ENCODE peak calls at places on chromosomes 12 and 14, in five cellular contexts. One of them, this sample, is unnamed.
A peak's percentile ranks its signal among the peaks of the same experiment; 100 is the strongest.

GRCh38 chr12:546265-546919 is 86.7 kb downstream of the B4GALNT3 start:
- DNase-seq in AG10803: no peak
- DNase-seq in colonic mucosa: no peak
- DNase-seq in fibroblast of pulmonary artery: no peak
- DNase-seq in NB4: peak; percentile 43
- DNase-seq in this sample: no peak

GRCh38 chr12:109864916-109865315 is 15.4 kb downstream of the GLTP start:
- DNase-seq in AG10803: no peak
- DNase-seq in NB4: no peak
- DNase-seq in fibroblast of pulmonary artery: no peak
- DNase-seq in colonic mucosa: no peak
- DNase-seq in this sample: no peak

GRCh38 chr12:109999983-110000505 is 814 bp downstream of the ANKRD13A start:
- DNase-seq in AG10803: peak; percentile 67
- DNase-seq in colonic mucosa: no peak
- DNase-seq in NB4: peak; percentile 53
- DNase-seq in fibroblast of pulmonary artery: peak; percentile 48
- DNase-seq in this sample: peak; percentile 16

GRCh38 chr14:64549805-64550538 is at the start of gene PPP1R36:
- DNase-seq in AG10803: peak; percentile 39
- DNase-seq in colonic mucosa: peak; percentile 77
- DNase-seq in NB4: peak; percentile 74
- DNase-seq in fibroblast of pulmonary artery: no peak
- DNase-seq in this sample: peak; percentile 38

GRCh38 chr12:69354561-69355187 is 4.9 kb upstream of the YEATS4 start:
- DNase-seq in NB4: no peak
- DNase-seq in fibroblast of pulmonary artery: no peak
- DNase-seq in AG10803: no peak
- DNase-seq in colonic mucosa: no peak
- DNase-seq in this sample: no peak

GRCh38 chr12:24615967-24616411 is 332.9 kb downstream of the BCAT1 start:
- DNase-seq in colonic mucosa: no peak
- DNase-seq in fibroblast of pulmonary artery: peak; percentile 82
- DNase-seq in NB4: no peak
- DNase-seq in AG10803: no peak
- DNase-seq in this sample: no peak

GRCh38 chr12:14514946-14515345 is 52.7 kb downstream of the PLBD1 start:
- DNase-seq in AG10803: peak; percentile 13
- DNase-seq in fibroblast of pulmonary artery: peak; percentile 11
- DNase-seq in colonic mucosa: no peak
- DNase-seq in NB4: no peak
- DNase-seq in this sample: no peak

GRCh38 chr12:66620703-66621102 is 58.2 kb downstream of the GRIP1 start:
- DNase-seq in fibroblast of pulmonary artery: no peak
- DNase-seq in NB4: peak; percentile 9
- DNase-seq in AG10803: peak; percentile 11
- DNase-seq in colonic mucosa: no peak
- DNase-seq in this sample: no peak

GRCh38 chr14:100376751-100377171 is 53.6 kb downstream of the SLC25A47 start:
- DNase-seq in fibroblast of pulmonary artery: no peak
- DNase-seq in AG10803: peak; percentile 29
- DNase-seq in colonic mucosa: no peak
- DNase-seq in NB4: peak; percentile 25
- DNase-seq in this sample: peak; percentile 53

DNA sequence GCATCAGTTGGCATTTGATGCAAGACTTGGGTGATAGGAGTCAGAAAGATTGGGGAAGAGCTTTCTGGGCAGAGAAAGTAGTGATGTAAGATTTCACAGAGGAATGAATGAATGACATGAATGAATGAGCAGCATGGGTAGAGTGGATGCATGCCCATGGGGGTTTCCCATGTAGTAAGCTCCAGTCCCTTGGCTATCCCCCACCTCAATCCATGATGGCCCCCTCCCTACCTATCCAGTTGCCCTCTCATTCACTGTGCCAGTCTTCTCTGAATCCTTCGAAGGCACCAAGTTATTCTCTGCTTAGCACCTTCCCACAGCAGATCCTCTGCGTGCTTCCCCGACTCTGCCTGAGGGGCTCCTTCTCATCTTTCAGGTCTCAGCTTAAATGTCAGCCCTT is 32.0 kb downstream of the ERH start:
- DNase-seq in fibroblast of pulmonary artery: no peak
- DNase-seq in AG10803: no peak
- DNase-seq in colonic mucosa: no peak
- DNase-seq in NB4: no peak
- DNase-seq in this sample: no peak
- TF ChIP-seq CTCF in fibroblast of pulmonary artery: no peak
- TF ChIP-seq CTCF in AG10803: no peak
- TF ChIP-seq CTCF in colonic mucosa: no peak
- TF ChIP-seq CTCF in NB4: no peak
- TF ChIP-seq CTCF in this sample: no peak

GRCh38 chr12:40843495-40843894 is 151.3 kb downstream of the CNTN1 start:
- DNase-seq in AG10803: no peak
- DNase-seq in NB4: no peak
- DNase-seq in colonic mucosa: no peak
- DNase-seq in fibroblast of pulmonary artery: no peak
- DNase-seq in this sample: no peak

GRCh38 chr12:40833818-40834217 is 141.6 kb downstream of the CNTN1 start:
- DNase-seq in AG10803: no peak
- DNase-seq in fibroblast of pulmonary artery: no peak
- DNase-seq in colonic mucosa: no peak
- DNase-seq in NB4: no peak
- DNase-seq in this sample: no peak

GRCh38 chr12:40834321-40834720 is 142.1 kb downstream of the CNTN1 start:
- DNase-seq in colonic mucosa: no peak
- DNase-seq in AG10803: no peak
- DNase-seq in fibroblast of pulmonary artery: no peak
- DNase-seq in NB4: no peak
- DNase-seq in this sample: no peak

GRCh38 chr12:40832668-40833067 is 140.4 kb downstream of the CNTN1 start:
- DNase-seq in colonic mucosa: no peak
- DNase-seq in fibroblast of pulmonary artery: no peak
- DNase-seq in NB4: no peak
- DNase-seq in AG10803: no peak
- DNase-seq in this sample: no peak

GRCh38 chr12:40837891-40838424 is 145.7 kb downstream of the CNTN1 start:
- DNase-seq in NB4: no peak
- DNase-seq in fibroblast of pulmonary artery: no peak
- DNase-seq in AG10803: no peak
- DNase-seq in colonic mucosa: no peak
- DNase-seq in this sample: no peak
- TF ChIP-seq CTCF in NB4: no peak
- TF ChIP-seq CTCF in fibroblast of pulmonary artery: no peak
- TF ChIP-seq CTCF in AG10803: no peak
- TF ChIP-seq CTCF in colonic mucosa: no peak
- TF ChIP-seq CTCF in this sample: no peak

GRCh38 chr14:87205811-87206210 is 787.2 kb downstream of the GALC start:
- DNase-seq in NB4: no peak
- DNase-seq in AG10803: no peak
- DNase-seq in colonic mucosa: no peak
- DNase-seq in fibroblast of pulmonary artery: no peak
- DNase-seq in this sample: no peak
- TF ChIP-seq CTCF in NB4: no peak
- TF ChIP-seq CTCF in AG10803: no peak
- TF ChIP-seq CTCF in colonic mucosa: no peak
- TF ChIP-seq CTCF in fibroblast of pulmonary artery: no peak
- TF ChIP-seq CTCF in this sample: no peak

GRCh38 chr14:79584679-79585078 is 626.6 kb downstream of the DIO2 start:
- DNase-seq in fibroblast of pulmonary artery: peak; percentile 83
- DNase-seq in AG10803: peak; percentile 76
- DNase-seq in NB4: no peak
- DNase-seq in colonic mucosa: no peak
- DNase-seq in this sample: peak; percentile 1

GRCh38 chr14:79585845-79586244 is 625.5 kb downstream of the DIO2 start:
- DNase-seq in NB4: no peak
- DNase-seq in colonic mucosa: no peak
- DNase-seq in fibroblast of pulmonary artery: peak; percentile 56
- DNase-seq in AG10803: peak; percentile 44
- DNase-seq in this sample: no peak

GRCh38 chr14:79586401-79586800 is 624.9 kb downstream of the DIO2 start:
- DNase-seq in colonic mucosa: no peak
- DNase-seq in AG10803: no peak
- DNase-seq in fibroblast of pulmonary artery: no peak
- DNase-seq in NB4: no peak
- DNase-seq in this sample: peak; percentile 26

GRCh38 chr14:79587194-79587593 is 624.1 kb downstream of the DIO2 start:
- DNase-seq in colonic mucosa: no peak
- DNase-seq in AG10803: peak; percentile 24
- DNase-seq in NB4: no peak
- DNase-seq in fibroblast of pulmonary artery: peak; percentile 65
- DNase-seq in this sample: peak; percentile 9

DNA sequence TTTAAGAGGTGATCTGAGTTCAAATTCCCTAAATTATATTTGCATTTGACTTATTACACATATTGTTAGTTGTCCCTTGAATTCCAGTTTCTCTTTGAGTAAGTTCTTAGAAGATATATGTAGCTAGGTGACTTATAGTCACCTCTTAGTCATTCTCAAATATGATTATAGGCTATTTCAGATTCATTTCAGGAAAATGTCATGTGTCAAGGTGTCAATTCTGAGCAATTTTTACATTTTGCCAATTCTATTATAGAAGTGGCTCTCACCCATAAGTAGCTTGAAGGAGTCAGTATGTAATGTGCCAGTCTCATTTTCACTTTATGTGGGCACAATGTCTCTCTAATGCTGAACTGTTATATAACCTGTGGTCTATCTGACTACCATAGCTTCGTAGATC is 623.4 kb downstream of the DIO2 start:
- DNase-seq in fibroblast of pulmonary artery: no peak
- DNase-seq in colonic mucosa: no peak
- DNase-seq in NB4: no peak
- DNase-seq in AG10803: no peak
- DNase-seq in this sample: no peak
- TF ChIP-seq CTCF in fibroblast of pulmonary artery: no peak
- TF ChIP-seq CTCF in colonic mucosa: no peak
- TF ChIP-seq CTCF in NB4: no peak
- TF ChIP-seq CTCF in AG10803: no peak
- TF ChIP-seq CTCF in this sample: no peak

This sample was measured in Calu3.